ENCODE peak calls at places on chromosomes 2 and 18, in six cellular contexts. B, Y, K, S, X and D are unnamed samples.

GRCh38 chr2:184765048-184765881 is 166.9 kb downstream of the ZNF804A start:
- DNase-seq in B (no peak), Y (no peak), K (no peak), S (no peak), X (no peak), D (no peak)

GRCh38 chr2:219987830-219988229 is 360.4 kb downstream of the SLC4A3 start:
- DNase-seq in B (no peak), Y (peak; percentile 63), K (peak; percentile 82), S (peak; percentile 4), X (no peak), D (no peak)

GRCh38 chr2:134432438-134432883 is 178.6 kb downstream of the MGAT5 start:
- DNase-seq in B (no peak), Y (no peak), K (peak; percentile 59), S (peak; percentile 38), X (no peak), D (no peak)

GRCh38 chr2:143001521-143001920 is 124.1 kb downstream of the KYNU start:
- DNase-seq in B (no peak), Y (no peak), K (no peak), S (no peak), X (no peak), D (no peak)

GRCh38 chr18:60092073-60092472 is 192.3 kb downstream of the PMAIP1 start:
- DNase-seq in B (no peak), Y (no peak), K (no peak), S (no peak), X (no peak), D (no peak)

GRCh38 chr2:200003444-200003843 is 48.1 kb downstream of the MAIP1 start:
- DNase-seq in B (no peak), Y (peak; percentile 13), K (peak; percentile 44), S (no peak), X (no peak), D (no peak)

GRCh38 chr2:220966636-220967035 is 605.5 kb downstream of the EPHA4 start:
- DNase-seq in B (no peak), Y (peak; percentile 38), K (peak; percentile 78), S (no peak), X (no peak), D (no peak)

GRCh38 chr2:201656740-201657139 is 13.4 kb upstream of the TMEM237 start:
- DNase-seq in B (no peak), Y (no peak), K (no peak), S (no peak), X (no peak), D (no peak)

GRCh38 chr2:43075054-43075593 is 151.3 kb downstream of the ZFP36L2 start:
- DNase-seq in B (no peak), Y (peak; percentile 96), K (peak; percentile 97), S (no peak), X (no peak), D (no peak)

GRCh38 chr2:236610991-236611821 is 41.6 kb downstream of the ACKR3 start:
- DNase-seq in B (no peak), Y (no peak), K (no peak), S (no peak), X (no peak), D (no peak)

GRCh38 chr2:48651127-48651526 is 33.5 kb downstream of the GTF2A1L start:
- DNase-seq in B (no peak), Y (peak; percentile 44), K (peak; percentile 35), S (no peak), X (no peak), D (no peak)

GRCh38 chr18:2589345-2590060 is 18.1 kb downstream of the NDC80 start:
- DNase-seq in B (peak; percentile 39), Y (no peak), K (peak; percentile 17), S (no peak), X (no peak), D (no peak)

GRCh38 chr18:49529596-49529995 is 32.3 kb upstream of the LIPG start:
- DNase-seq in B (no peak), Y (no peak), K (no peak), S (no peak), X (no peak), D (no peak)

GRCh38 chr2:23618265-23618664 is 233.3 kb downstream of the KLHL29 start:
- DNase-seq in B (no peak), Y (no peak), K (no peak), S (no peak), X (no peak), D (no peak)

GRCh38 chr2:223896751-223897320 is 48.3 kb downstream of the WDFY1 start:
- DNase-seq in B (no peak), Y (no peak), K (no peak), S (no peak), X (no peak), D (no peak)

GRCh38 chr18:52228158-52228557 is 111.8 kb upstream of the DCC start:
- DNase-seq in B (no peak), Y (no peak), K (no peak), S (no peak), X (no peak), D (no peak)

GRCh38 chr2:154995332-154995731 is 296.8 kb downstream of the KCNJ3 start:
- DNase-seq in B (no peak), Y (no peak), K (peak; percentile 10), S (no peak), X (no peak), D (no peak)

GRCh38 chr18:2709316-2709715 is 53.8 kb downstream of the SMCHD1 start:
- DNase-seq in B (no peak), Y (peak; percentile 14), K (no peak), S (no peak), X (no peak), D (no peak)

GRCh38 chr2:254231-254630 is 9.6 kb downstream of the SH3YL1 start:
- DNase-seq in B (no peak), Y (no peak), K (no peak), S (no peak), X (no peak), D (no peak)

GRCh38 chr2:119522561-119523110 is 1.6 kb downstream of the SCTR start:
- DNase-seq in B (no peak), Y (no peak), K (no peak), S (no peak), X (no peak), D (no peak)

GRCh38 chr2:246489-247145 is 17.2 kb downstream of the SH3YL1 start:
- DNase-seq in B (peak; percentile 51), Y (peak; percentile 86), K (peak; percentile 79), S (no peak), X (peak; percentile 55), D (no peak)

GRCh38 chr18:48140738-48141137 is 210.3 kb upstream of the SMAD2 start:
- DNase-seq in B (no peak), Y (no peak), K (no peak), S (no peak), X (peak; percentile 51), D (no peak)

GRCh38 chr2:12363138-12363537 is 353.6 kb upstream of the TRIB2 start:
- DNase-seq in B (no peak), Y (peak; percentile 7), K (no peak), S (no peak), X (no peak), D (no peak)

GRCh38 chr2:102357975-102358374 is 2.4 kb downstream of the IL18R1 start:
- DNase-seq in B (no peak), Y (no peak), K (no peak), S (no peak), X (no peak), D (no peak)

GRCh38 chr2:98807221-98807620 is 76.3 kb upstream of the MGAT4A start:
- DNase-seq in B (peak; percentile 2), Y (no peak), K (peak; percentile 17), S (no peak), X (no peak), D (peak; percentile 37)

GRCh38 chr2:230772189-230772588 is 59.5 kb downstream of the CAB39 start:
- DNase-seq in B (no peak), Y (no peak), K (no peak), S (no peak), X (no peak), D (no peak)

DNA sequence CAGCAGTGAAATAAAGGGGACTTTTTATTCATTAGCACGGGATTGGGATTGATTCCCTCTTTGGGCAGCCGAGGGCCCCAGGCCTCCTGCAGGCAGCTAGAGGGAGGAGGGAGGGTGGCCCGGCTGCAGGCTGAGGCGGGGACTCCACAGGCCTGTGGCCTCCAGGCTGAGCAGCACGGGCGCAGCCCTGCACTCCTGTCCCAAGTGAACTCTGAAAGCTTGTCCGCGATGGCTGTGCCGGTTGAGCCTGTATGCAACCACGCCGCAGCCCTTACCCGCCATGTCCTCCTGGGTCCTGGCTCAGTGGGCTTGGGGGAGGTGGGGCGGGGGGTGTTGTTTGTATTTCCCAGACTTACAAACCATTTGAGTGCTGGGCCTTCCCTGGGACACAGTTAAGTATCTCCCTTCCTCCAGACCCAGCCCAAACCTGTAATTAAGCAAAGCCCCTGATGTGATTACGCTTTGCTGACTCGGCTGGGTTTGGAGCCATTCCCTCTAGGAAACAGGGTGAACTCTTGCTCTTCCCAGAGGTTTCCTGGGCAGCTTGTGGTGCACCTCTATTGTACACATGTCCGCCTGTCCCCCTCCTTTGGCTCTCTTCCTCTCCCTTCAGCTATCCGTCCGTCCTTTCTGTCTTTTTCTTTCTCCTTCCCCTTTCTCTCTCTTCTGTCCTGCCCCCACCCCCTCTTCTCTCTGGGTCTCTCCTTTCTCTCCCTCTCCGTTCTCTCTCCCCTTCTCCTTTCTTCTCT is 5.3 kb downstream of the GLI2 start:
- DNase-seq in B (no peak), Y (no peak), K (no peak), S (no peak), X (peak; percentile 86), D (no peak)
- H3K4me3 ChIP-seq in B (no peak overlapping the region), Y (peak overlapping the region; percentile 36), K (peak overlapping the region; percentile 62), S (peak overlapping the region; percentile 49), X (peak overlapping the region; percentile 50), D (no peak overlapping the region)

DNA sequence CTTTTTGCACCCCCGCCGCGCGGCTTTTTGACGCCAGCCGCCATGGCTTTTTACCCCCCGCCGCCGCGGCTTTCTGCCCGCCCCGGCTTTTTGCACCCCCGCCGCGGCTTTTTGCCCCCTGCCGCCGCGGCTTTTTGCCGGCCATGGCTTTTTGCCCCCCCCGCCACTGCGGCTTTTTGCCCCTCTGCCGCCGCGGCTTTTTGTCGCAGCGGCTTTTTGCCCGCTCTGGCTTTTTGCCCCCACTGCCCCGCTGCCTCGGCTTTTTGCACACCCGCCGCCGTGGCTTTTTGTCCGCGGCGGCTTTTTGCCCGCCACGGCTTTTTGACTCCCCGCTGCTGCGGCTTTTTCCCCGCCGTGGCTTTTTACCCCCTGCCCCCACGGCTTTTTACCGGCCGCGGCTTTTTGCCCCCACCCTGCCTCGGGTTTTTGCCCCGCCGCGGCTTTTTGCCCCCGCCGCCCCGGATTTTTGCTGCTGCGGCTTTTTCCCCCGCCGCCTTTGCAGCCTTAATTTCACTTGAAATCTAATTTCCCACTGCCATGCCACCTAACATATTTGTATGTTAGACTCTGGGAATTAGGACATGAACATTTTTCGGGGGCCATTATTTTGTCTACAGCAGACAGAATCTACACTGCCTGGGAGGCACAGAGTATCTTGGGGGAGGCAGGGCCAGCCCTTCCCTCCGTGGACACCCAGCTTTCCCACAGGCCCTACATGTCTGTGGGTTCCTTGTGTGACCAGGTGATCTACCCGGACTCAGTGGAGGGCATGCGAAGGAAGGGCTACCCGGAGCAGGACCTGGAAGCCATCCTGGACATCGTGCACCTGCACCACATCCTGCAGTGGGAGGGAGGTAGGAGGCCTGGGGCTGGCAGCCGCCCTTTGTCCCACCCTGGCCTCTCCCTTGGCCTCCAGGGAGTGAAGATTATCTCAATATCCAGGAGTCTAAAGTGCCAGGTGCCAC is 3031.0 kb upstream of the TEKT4 start:
- DNase-seq in B (no peak), Y (no peak), K (no peak), S (no peak), X (no peak), D (no peak)
- H3K4me3 ChIP-seq in B (no peak overlapping the region), Y (no peak overlapping the region), K (peak overlapping the region; percentile 18), S (peak overlapping the region; percentile 54), X (no peak overlapping the region), D (no peak overlapping the region)

GRCh38 chr18:55473078-55473477 is 114.9 kb downstream of the TCF4 start:
- DNase-seq in B (no peak), Y (no peak), K (no peak), S (no peak), X (no peak), D (no peak)
- H3K4me3 ChIP-seq in B (no peak overlapping the region), Y (no peak overlapping the region), K (no peak overlapping the region), S (no peak overlapping the region), X (no peak overlapping the region), D (no peak overlapping the region)

GRCh38 chr2:96554293-96555145 is 18.0 kb downstream of the ARID5A start:
- DNase-seq in B (peak; percentile 77), Y (peak; percentile 66), K (peak; percentile 64), S (peak; percentile 37), X (peak; percentile 94), D (peak; percentile 62)
- H3K4me3 ChIP-seq in B (no peak overlapping the region), Y (no peak overlapping the region), K (no peak overlapping the region), S (no peak overlapping the region), X (no peak overlapping the region), D (no peak overlapping the region)